ENCODE peak calls at places on chromosomes 3 and 15, in eight cellular contexts. L, O, Y, F, I, Z, M and B are unnamed samples. For H3K9me2, the result is how much of the 10 kb centered on the place peaks cover.

GRCh38 chr15:69722924-69723323 is 270.3 kb downstream of the RPLP1 start:
- DNase-seq in I (no peak), M (no peak), Y (no peak), L (no peak), O (no peak), F (no peak), Z (no peak), B (no peak)

GRCh38 chr15:90190606-90191343 is 10.4 kb upstream of the SEMA4B start:
- DNase-seq in Y (no peak), I (peak), O (no peak), Z (no peak), M (peak), L (no peak), F (no peak), B (no peak)

GRCh38 chr3:62873672-62874397 is 1.4 kb downstream of the CADPS start:
- DNase-seq in Y (peak), O (peak), F (peak), L (peak), M (peak), I (peak), Z (no peak), B (no peak)

GRCh38 chr15:96359772-96360498 is 29.4 kb downstream of the NR2F2 start:
- DNase-seq in Y (peak), O (no peak), L (peak), Z (no peak), M (no peak), F (peak), I (no peak), B (no peak)

GRCh38 chr3:150787741-150788370 is 24.9 kb upstream of the SIAH2 start:
- DNase-seq in L (peak), F (peak), I (peak), Z (peak), M (peak), O (peak), Y (peak), B (peak)

GRCh38 chr3:53159415-53160135 is 1.4 kb upstream of the PRKCD start:
- DNase-seq in Z (no peak), F (no peak), L (no peak), M (no peak), Y (peak), I (no peak), O (peak), B (no peak)

GRCh38 chr15:44298878-44299277 is 10.4 kb downstream of the GOLM2 start:
- DNase-seq in O (no peak), L (peak), M (peak), Z (peak), F (peak), I (no peak), Y (peak), B (peak)

GRCh38 chr3:157693762-157694161 is 190.5 kb upstream of the VEPH1 start:
- DNase-seq in L (no peak), Z (no peak), Y (no peak), F (no peak), M (no peak), I (no peak), O (no peak), B (no peak)

GRCh38 chr15:100711479-100712130 is 109.2 kb downstream of the ASB7 start:
- DNase-seq in M (no peak), O (no peak), I (no peak), F (no peak), Y (no peak), L (no peak), Z (no peak), B (no peak)

GRCh38 chr3:188686319-188686718 is 485.5 kb upstream of the TPRG1 start:
- DNase-seq in Y (no peak), F (no peak), Z (no peak), M (no peak), I (no peak), O (no peak), L (no peak), B (no peak)

GRCh38 chr3:29280675-29281264 is at the start of gene RBMS3:
- DNase-seq in L (peak), Y (peak), Z (peak), F (peak), I (peak), O (peak), M (peak), B (peak)

GRCh38 chr3:143119009-143119914 is at the start of gene CHST2:
- DNase-seq in O (peak), L (peak), Y (peak), Z (no peak), F (peak), I (peak), M (peak), B (peak)

GRCh38 chr15:33068007-33068441 is 126.5 kb downstream of the FMN1 start:
- DNase-seq in L (peak), Y (peak), Z (no peak), I (peak), O (peak), M (no peak), F (peak), B (peak)

GRCh38 chr3:123859177-123859576 is 25.0 kb downstream of the MYLK start:
- DNase-seq in Z (no peak), I (no peak), O (no peak), L (peak), M (no peak), F (peak), Y (no peak), B (no peak)

GRCh38 chr3:112043621-112044201 is 9.2 kb downstream of the TMPRSS7 start:
- DNase-seq in Z (peak), Y (peak), O (peak), F (peak), M (peak), I (peak), L (peak), B (peak)

GRCh38 chr15:25894371-25894902 is 31.3 kb upstream of the ATP10A start:
- DNase-seq in F (peak), Z (no peak), L (no peak), Y (no peak), O (no peak), I (no peak), M (no peak), B (peak)

GRCh38 chr3:186942168-186942567 is 11.8 kb downstream of the ST6GAL1 start:
- DNase-seq in Y (no peak), M (no peak), F (no peak), O (no peak), Z (no peak), L (no peak), I (no peak), B (no peak)

GRCh38 chr15:38876621-38877020 is 312.0 kb upstream of the RASGRP1 start:
- DNase-seq in Y (no peak), L (no peak), O (no peak), M (no peak), F (peak), I (no peak), Z (no peak), B (no peak)

GRCh38 chr3:19547665-19548464 is 386.2 kb downstream of the EFHB start:
- DNase-seq in O (no peak), L (no peak), Z (no peak), Y (no peak), M (no peak), F (no peak), I (no peak), B (no peak)

GRCh38 chr3:2851835-2852234 is 258.3 kb downstream of the IL5RA start:
- DNase-seq in Z (no peak), Y (no peak), O (peak), M (no peak), F (no peak), I (no peak), L (no peak), B (no peak)

GRCh38 chr3:183924956-183925355 is 40.3 kb upstream of the PARL start:
- DNase-seq in I (no peak), Z (no peak), F (peak), L (no peak), M (no peak), Y (no peak), O (peak), B (peak)

GRCh38 chr3:168002786-168003368 is 92.8 kb downstream of the GOLIM4 start:
- DNase-seq in Z (no peak), M (no peak), Y (no peak), O (peak), L (no peak), I (no peak), F (peak), B (peak)

GRCh38 chr3:184472723-184473419 is 88.7 kb upstream of the EPHB3 start:
- DNase-seq in F (no peak), Z (no peak), M (peak), I (peak), L (no peak), O (no peak), Y (no peak), B (no peak)

GRCh38 chr15:88990185-88990679 is 77.1 kb upstream of the MFGE8 start:
- DNase-seq in M (no peak), O (no peak), I (no peak), L (peak), Z (no peak), Y (no peak), F (no peak), B (no peak)

GRCh38 chr3:30440147-30440604 is 166.2 kb upstream of the TGFBR2 start:
- DNase-seq in O (no peak), Z (no peak), Y (no peak), M (no peak), I (no peak), L (no peak), F (peak), B (peak)

DNA sequence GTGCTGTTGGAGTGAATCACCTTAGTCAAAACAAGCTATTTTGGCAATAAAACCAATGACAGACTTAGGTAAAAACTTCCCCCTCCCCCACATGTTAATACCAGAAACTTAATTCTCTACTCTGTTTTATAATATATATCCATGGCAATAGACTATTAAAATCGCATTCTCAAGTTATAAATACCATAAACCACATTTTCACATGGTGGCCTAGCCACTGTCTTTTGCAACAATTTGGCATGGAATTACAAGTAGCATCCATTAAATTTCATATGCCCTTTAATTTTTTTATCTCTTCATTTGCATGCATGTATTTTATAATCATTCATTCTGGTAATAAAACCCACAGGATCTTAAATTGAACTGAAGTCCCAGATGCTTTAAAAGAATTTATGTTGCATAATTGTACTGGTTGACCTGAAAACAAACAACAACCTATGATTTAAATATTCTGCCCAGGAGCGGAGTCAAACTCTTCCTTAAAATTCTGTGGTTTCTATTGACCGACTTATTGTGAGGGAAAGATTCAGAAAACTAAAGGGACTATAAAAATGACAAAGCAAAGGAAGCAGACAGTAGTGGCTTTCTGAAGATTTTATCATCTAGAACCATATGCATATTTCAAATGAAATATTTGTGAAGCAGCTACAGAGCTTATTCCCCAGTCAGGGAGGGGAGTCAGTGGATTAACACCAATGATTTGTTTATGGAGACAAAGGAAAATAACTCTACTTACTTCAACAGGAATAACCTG is 229.0 kb upstream of the TBL1XR1 start:
- DNase-seq in Z (no peak), F (peak), Y (no peak), I (no peak), O (no peak), L (no peak), M (no peak), B (peak)
- TF ChIP-seq EZH2phosphoT487 in Z (no peak), F (no peak), Y (no peak), I (no peak), O (no peak), L (no peak), M (no peak), B (no peak)

GRCh38 chr3:65946438-65946837 is 92.3 kb downstream of the MAGI1 start:
- DNase-seq in L (no peak), Z (no peak), O (no peak), M (no peak), I (no peak), F (peak), Y (no peak), B (no peak)
- H3K9me2 ChIP-seq in L (under half), Z (under half), O (under half), M (under half), I (under half), F (under half), Y (under half), B (under half)

GRCh38 chr3:46440531-46441294 is 24.0 kb downstream of the LTF start:
- DNase-seq in L (no peak), Z (no peak), O (no peak), Y (peak), M (no peak), I (peak), F (no peak), B (no peak)

GRCh38 chr3:46438831-46439230 is 25.9 kb downstream of the LTF start:
- DNase-seq in I (no peak), Z (no peak), M (no peak), F (no peak), Y (no peak), O (no peak), L (no peak), B (no peak)

GRCh38 chr3:46429671-46430070 is 22.6 kb downstream of the CCRL2 start:
- DNase-seq in M (no peak), Z (no peak), F (no peak), L (no peak), I (no peak), O (peak), Y (no peak), B (peak)

GRCh38 chr3:46433841-46434240 is 26.8 kb downstream of the CCRL2 start:
- DNase-seq in I (no peak), M (no peak), Z (no peak), L (no peak), O (no peak), Y (no peak), F (no peak), B (no peak)

GRCh38 chr3:46435327-46435726 is 28.3 kb downstream of the CCRL2 start:
- DNase-seq in O (no peak), F (no peak), M (no peak), Y (peak), Z (no peak), I (no peak), L (no peak), B (no peak)
- TF ChIP-seq EZH2phosphoT487 in O (no peak), F (no peak), M (no peak), Y (no peak), Z (no peak), I (no peak), L (no peak), B (no peak)

DNA sequence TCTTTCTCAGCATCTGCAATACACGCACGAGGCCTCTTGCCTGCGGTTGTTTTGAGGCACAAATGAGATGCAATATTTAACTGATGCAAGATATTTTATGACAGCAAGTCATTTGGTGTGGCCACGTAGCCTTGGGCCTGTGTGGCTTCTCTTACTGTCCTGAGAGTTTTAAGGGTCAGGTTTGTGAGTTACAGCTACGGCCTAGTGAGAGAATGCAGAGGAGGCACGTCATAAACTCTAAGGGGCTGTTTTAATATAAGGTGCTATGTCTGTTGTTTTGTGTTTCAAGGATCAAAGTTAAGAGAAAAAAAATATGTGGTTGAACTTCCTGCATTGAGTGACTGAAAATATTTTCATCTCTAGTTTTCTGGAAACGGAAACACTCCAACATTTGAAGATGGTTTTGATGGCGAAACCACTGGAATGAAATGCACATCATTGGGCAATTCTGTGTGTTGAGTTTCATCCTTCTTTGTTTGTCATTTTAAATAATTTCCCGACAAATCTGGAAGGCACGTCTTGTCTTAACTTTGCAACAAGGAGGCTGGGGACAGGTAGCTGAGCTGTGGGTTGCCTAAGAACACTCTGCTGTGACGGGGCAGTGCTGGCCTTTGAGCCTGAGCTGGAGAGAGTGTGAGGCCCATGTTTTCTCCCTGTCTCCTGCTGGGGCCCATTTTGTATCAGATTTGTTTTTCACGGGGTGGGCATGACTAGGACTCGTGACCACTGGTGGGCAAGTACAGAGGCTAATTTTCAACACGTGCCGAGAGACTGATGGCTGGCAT is 5.1 kb downstream of the APBA2 start:
- DNase-seq in Z (no peak), F (no peak), I (no peak), Y (no peak), M (no peak), O (no peak), L (no peak), B (no peak)
- H3K9me2 ChIP-seq in Z (under half), F (under half), I (under half), Y (under half), M (under half), O (under half), L (under half), B (under half)